ENCODE peak calls at places on chromosomes 7 and 10, in six cellular contexts. T, W, H, K, X and N are unnamed samples. For H3K4me1, the result is how much of the 10 kb centered on the place peaks cover.

GRCh38 chr7:100431286-100431735 is 1.7 kb downstream of the MEPCE start:
- DNase-seq in T (no peak), W (no peak), H (no peak), K (no peak), X (no peak), N (no peak)

GRCh38 chr7:74094224-74095095 is 10.9 kb downstream of the LIMK1 start:
- DNase-seq in T (peak), W (peak), H (peak), K (peak), X (peak), N (peak)

GRCh38 chr10:28354552-28354951 is 51.7 kb upstream of the MPP7 start:
- DNase-seq in T (no peak), W (no peak), H (no peak), K (no peak), X (no peak), N (no peak)

GRCh38 chr10:115001506-115002381 is 63.7 kb downstream of the TRUB1 start:
- DNase-seq in T (no peak), W (peak), H (no peak), K (no peak), X (no peak), N (no peak)

GRCh38 chr10:43569681-43570080 is 4.7 kb downstream of the ZNF239 start:
- DNase-seq in T (no peak), W (no peak), H (no peak), K (peak), X (no peak), N (no peak)

GRCh38 chr10:103215601-103216000 is 22.5 kb upstream of the NT5C2 start:
- DNase-seq in T (no peak), W (no peak), H (no peak), K (no peak), X (no peak), N (no peak)

GRCh38 chr7:128197989-128198580 is 43.0 kb upstream of the LEP start:
- DNase-seq in T (no peak), W (no peak), H (no peak), K (no peak), X (no peak), N (no peak)

GRCh38 chr10:114492351-114493037 is 88.2 kb upstream of the AFAP1L2 start:
- DNase-seq in T (no peak), W (no peak), H (no peak), K (no peak), X (no peak), N (no peak)

GRCh38 chr10:122446668-122447410 is 7.6 kb upstream of the ARMS2 start:
- DNase-seq in T (no peak), W (no peak), H (no peak), K (no peak), X (no peak), N (no peak)

GRCh38 chr10:60209874-60210584 is 179.6 kb downstream of the ANK3 start:
- DNase-seq in T (no peak), W (no peak), H (no peak), K (peak), X (no peak), N (no peak)

GRCh38 chr10:521261-521660 is 168.2 kb downstream of the DIP2C start:
- DNase-seq in T (no peak), W (no peak), H (no peak), K (no peak), X (no peak), N (no peak)

GRCh38 chr7:139441961-139442360 is 41.5 kb downstream of the KLRG2 start:
- DNase-seq in T (no peak), W (no peak), H (no peak), K (no peak), X (no peak), N (no peak)

GRCh38 chr10:100303724-100304319 is 17.3 kb upstream of the BLOC1S2 start:
- DNase-seq in T (no peak), W (no peak), H (no peak), K (peak), X (no peak), N (no peak)

GRCh38 chr10:59268460-59268859 is 92.0 kb downstream of the PHYHIPL start:
- DNase-seq in T (no peak), W (no peak), H (no peak), K (no peak), X (no peak), N (no peak)

GRCh38 chr10:119022846-119023552 is 6.5 kb upstream of the NANOS1 start:
- DNase-seq in T (no peak), W (no peak), H (no peak), K (peak), X (no peak), N (no peak)

GRCh38 chr10:33869089-33869488 is 534.6 kb upstream of the NRP1 start:
- DNase-seq in T (no peak), W (no peak), H (no peak), K (no peak), X (no peak), N (no peak)

GRCh38 chr7:47968852-47969774 is 10.3 kb downstream of the HUS1 start:
- DNase-seq in T (no peak), W (no peak), H (no peak), K (peak), X (peak), N (peak)

GRCh38 chr7:27899601-27900000 is 159.6 kb downstream of the TAX1BP1 start:
- DNase-seq in T (no peak), W (no peak), H (no peak), K (no peak), X (no peak), N (no peak)

GRCh38 chr7:12231097-12231496 is 20.0 kb downstream of the TMEM106B start:
- DNase-seq in T (no peak), W (no peak), H (no peak), K (no peak), X (no peak), N (no peak)

DNA sequence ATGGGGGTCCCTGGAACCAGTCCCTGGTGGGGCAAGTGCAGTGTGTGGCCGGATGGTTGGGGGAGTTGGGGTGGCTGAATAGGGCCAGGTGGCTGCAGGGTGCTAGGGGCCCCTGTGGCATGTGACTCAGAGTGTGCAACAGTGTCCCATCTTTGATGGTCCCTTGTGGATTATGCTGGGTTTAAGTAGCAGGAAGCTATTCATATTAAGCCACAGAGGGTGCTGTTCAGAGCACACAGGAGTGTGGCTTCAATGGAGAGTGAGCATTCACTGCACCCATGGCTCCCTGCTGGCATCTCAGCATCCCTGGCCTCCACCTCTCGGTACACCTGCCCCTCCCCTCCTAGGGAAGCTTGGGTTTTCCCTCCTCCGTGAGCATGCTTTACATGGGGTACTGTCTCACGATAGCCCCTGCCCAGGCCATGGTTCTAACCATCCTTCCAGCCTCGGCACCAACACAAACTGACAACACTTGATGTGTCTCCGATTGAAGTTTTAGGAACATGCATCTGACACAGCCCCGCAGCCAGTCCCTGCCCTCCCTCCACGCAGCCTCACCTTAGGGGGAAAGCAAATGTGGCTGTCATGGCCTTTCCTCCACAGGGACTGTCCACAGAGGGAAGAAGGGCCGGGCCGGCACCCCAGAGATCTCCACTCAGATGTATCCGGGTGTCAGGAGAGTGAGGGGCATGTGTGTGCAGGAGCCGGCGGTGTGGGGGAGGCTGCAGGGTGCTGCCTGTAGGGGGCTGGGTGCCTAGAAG is 30.4 kb upstream of the PPIF start:
- DNase-seq in T (no peak), W (no peak), H (no peak), K (peak), X (no peak), N (no peak)
- H3K4me1 ChIP-seq in T (under half), W (under half), H (under half), K (under half), X (under half), N (half or more)

DNA sequence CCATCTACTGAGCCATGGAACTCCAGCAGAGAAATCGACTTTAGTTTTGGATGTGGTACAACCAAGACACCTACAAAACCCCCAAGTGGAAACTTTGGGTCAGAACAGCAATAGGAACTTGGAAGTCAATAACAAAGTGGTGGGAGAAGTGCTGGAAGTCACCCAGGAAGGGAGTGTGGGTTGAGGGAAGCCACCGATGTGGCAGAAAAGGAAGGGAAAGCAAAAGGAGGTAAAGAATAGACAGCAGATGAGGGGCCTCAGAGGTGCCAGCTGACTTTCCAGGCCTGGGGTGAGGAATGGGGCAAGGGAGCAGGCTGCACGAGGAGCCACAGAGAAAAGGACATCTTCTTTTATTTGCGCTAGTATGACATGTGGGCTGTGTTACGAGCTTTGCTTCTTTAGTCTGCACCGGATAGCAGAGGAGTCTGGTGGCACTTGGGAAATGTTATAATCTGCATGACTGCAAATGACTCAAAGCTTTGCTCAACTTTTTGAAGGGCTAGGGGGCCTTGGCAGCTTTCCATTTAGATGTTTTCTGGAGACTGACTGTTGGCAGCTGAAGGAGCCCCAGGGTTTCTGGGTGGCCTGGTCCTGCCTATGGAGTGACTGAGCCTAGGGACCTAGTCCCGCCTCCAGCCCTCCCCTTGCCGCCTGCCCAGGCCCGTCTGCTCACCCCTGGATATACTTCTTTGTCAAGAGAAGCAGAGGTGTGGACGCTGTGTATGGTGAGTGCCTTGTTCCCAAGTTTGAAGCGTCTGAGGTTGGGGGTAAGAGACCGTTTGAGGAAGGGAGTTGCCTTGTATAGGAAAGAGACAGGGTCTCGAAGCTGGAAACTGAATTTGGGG is 5.0 kb downstream of the PRXL2A start:
- DNase-seq in T (no peak), W (no peak), H (no peak), K (no peak), X (no peak), N (no peak)
- H3K4me1 ChIP-seq in T (under half), W (under half), H (under half), K (under half), X (under half), N (under half)

DNA sequence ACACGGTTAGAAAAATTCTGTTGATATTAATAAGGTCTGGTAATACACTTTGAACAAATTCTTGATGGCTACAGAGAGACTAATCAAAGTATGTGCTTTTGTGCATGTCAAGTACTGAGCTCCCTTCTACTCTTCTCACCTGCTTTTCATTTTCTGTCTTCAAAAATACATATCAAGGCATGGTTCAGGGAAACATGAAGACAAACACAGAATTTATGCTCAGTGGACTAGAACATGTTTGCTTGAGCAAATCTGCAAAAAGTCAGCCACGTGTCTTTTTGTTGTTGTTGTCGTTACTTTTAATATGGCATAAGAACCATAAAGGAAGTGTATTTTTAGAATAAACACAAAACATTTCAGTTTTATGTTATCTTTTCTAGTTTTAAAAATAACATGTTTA is 21.9 kb downstream of the CDK13 start:
- DNase-seq in T (no peak), W (no peak), H (no peak), K (no peak), X (no peak), N (no peak)
- H3K4me1 ChIP-seq in T (under half), W (under half), H (under half), K (under half), X (under half), N (half or more)

GRCh38 chr7:31462636-31463035 is 51.3 kb upstream of the ITPRID1 start:
- DNase-seq in T (no peak), W (no peak), H (no peak), K (no peak), X (no peak), N (no peak)

GRCh38 chr7:31455844-31456243 is 58.0 kb upstream of the ITPRID1 start:
- DNase-seq in T (no peak), W (no peak), H (no peak), K (no peak), X (no peak), N (no peak)

GRCh38 chr7:31458203-31458602 is 55.7 kb upstream of the ITPRID1 start:
- DNase-seq in T (no peak), W (no peak), H (no peak), K (no peak), X (no peak), N (no peak)
- H3K4me1 ChIP-seq in T (under half), W (under half), H (under half), K (under half), X (under half), N (under half)